ENCODE peak calls at places on chromosome 1, in nine cellular contexts. Q, W, J, O, L, B, X, I and U are unnamed samples.

GRCh38 chr1:248243204-248243603 is 12.0 kb downstream of the OR2M4 start:
- DNase-seq in Q (peak), B (peak), L (no peak), J (peak), X (peak), W (peak), O (peak), I (peak), U (peak)

GRCh38 chr1:67213164-67213563 is 46.9 kb downstream of the IL23R start:
- DNase-seq in I (peak), J (peak), B (peak), W (no peak), X (peak), O (peak), Q (peak), L (no peak), U (no peak)

GRCh38 chr1:244050835-244051444 is at the start of gene ZBTB18:
- DNase-seq in O (peak), W (no peak), J (peak), Q (no peak), X (no peak), I (peak), B (peak), L (peak), U (no peak)

GRCh38 chr1:192488058-192488457 is 87.5 kb upstream of the RGS1 start:
- DNase-seq in W (no peak), X (no peak), Q (no peak), O (no peak), B (no peak), I (peak), L (no peak), J (no peak), U (no peak)

GRCh38 chr1:230308039-230308438 is 118.1 kb downstream of the PGBD5 start:
- DNase-seq in J (peak), B (peak), X (no peak), I (no peak), O (no peak), L (no peak), Q (no peak), W (peak), U (peak)

GRCh38 chr1:91766883-91767282 is 119.1 kb downstream of the TGFBR3 start:
- DNase-seq in W (no peak), B (no peak), I (no peak), L (no peak), O (no peak), Q (no peak), X (no peak), J (no peak), U (no peak)

GRCh38 chr1:245578306-245578705 is 423.5 kb downstream of the KIF26B start:
- DNase-seq in L (no peak), W (no peak), B (no peak), J (no peak), O (no peak), Q (no peak), I (no peak), X (no peak), U (no peak)

GRCh38 chr1:46812996-46813857 is 14.4 kb downstream of the CYP4B1 start:
- DNase-seq in O (no peak), B (no peak), L (no peak), Q (no peak), J (no peak), W (no peak), I (no peak), X (no peak), U (no peak)

GRCh38 chr1:241658081-241658793 is 6.2 kb downstream of the WDR64 start:
- DNase-seq in Q (no peak), B (no peak), L (no peak), W (no peak), O (no peak), I (no peak), X (no peak), J (peak), U (no peak)

GRCh38 chr1:77876884-77877283 is 11.5 kb upstream of the NEXN start:
- DNase-seq in Q (no peak), I (no peak), W (no peak), X (no peak), B (peak), O (no peak), L (no peak), J (peak), U (no peak)

GRCh38 chr1:116907351-116907750 is 2.4 kb upstream of the PTGFRN start:
- DNase-seq in O (no peak), X (no peak), B (no peak), L (no peak), I (no peak), J (no peak), W (no peak), Q (no peak), U (no peak)

GRCh38 chr1:5980314-5981008 is 11.8 kb downstream of the NPHP4 start:
- DNase-seq in W (peak), J (peak), Q (no peak), O (no peak), I (peak), L (no peak), X (no peak), B (peak), U (no peak)

GRCh38 chr1:150874455-150875196 is 1.8 kb downstream of the ARNT start:
- DNase-seq in L (no peak), I (no peak), Q (no peak), W (no peak), J (peak), O (no peak), B (no peak), X (peak), U (no peak)

GRCh38 chr1:12658531-12659453 is 14.9 kb downstream of the AADACL4 start:
- DNase-seq in O (peak), J (peak), I (peak), X (peak), L (no peak), W (peak), Q (peak), B (peak), U (peak)

GRCh38 chr1:203360772-203361171 is 9.8 kb upstream of the FMOD start:
- DNase-seq in I (peak), O (no peak), L (no peak), W (no peak), B (no peak), J (no peak), X (no peak), Q (no peak), U (no peak)

GRCh38 chr1:30342535-30343141 is 380.7 kb downstream of the MATN1 start:
- DNase-seq in O (no peak), B (no peak), Q (no peak), I (peak), L (no peak), W (no peak), X (no peak), J (no peak), U (no peak)
- H3K4me3 ChIP-seq in O (no peak), B (no peak), Q (no peak), I (peak), L (no peak), W (no peak), X (no peak), J (no peak), U (no peak)

DNA sequence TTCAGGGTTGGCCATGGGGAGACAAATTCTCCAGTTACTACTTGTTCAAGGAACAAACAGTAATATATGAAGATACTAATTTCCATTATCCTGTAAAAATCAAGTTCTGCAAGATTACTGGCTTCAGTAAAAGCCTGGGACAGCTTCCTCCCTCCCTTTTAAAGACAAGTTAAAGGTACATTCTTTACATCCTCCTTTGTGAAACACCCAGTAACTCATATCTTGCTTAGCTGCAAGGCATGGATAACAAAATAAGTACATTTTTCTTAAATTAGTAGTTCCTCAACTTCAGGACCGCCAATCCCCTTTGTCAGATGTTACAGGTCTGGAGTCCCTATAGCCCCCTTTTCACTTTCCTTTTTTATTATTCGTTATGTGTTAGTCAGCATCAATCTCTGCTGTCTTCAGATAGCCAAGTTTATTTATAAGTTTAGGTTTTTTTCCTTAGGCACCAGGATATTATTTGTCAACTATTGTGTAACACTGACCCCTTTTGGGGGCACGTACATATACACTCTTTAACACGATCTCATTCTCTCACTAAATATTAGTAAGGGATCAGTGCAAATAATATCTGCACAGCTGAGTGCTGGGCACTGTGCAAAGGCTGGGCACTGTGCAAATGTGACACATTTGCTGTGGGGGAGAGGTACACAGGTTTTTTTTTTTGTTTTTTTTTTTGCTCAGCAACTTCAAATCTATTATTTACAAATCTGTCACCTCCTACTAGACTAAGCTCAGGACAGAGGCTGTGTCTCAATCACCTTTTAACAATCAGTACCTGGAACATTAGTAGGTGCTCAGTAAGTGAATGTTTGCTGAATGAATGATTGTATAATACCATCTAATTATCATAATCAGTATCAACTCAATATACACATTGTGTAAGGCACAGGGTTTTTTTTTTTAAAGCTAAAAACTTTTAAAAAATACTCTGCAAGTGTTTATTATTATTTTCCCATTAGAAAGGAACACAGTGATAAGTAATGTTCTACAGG is 9.6 kb downstream of the ERRFI1 start:
- DNase-seq in J (no peak), X (no peak), Q (peak), I (no peak), B (peak), O (no peak), L (no peak), W (no peak), U (no peak)
- H3K4me3 ChIP-seq in J (no peak), X (no peak), Q (no peak), I (no peak), B (peak), O (no peak), L (no peak), W (no peak), U (no peak)

DNA sequence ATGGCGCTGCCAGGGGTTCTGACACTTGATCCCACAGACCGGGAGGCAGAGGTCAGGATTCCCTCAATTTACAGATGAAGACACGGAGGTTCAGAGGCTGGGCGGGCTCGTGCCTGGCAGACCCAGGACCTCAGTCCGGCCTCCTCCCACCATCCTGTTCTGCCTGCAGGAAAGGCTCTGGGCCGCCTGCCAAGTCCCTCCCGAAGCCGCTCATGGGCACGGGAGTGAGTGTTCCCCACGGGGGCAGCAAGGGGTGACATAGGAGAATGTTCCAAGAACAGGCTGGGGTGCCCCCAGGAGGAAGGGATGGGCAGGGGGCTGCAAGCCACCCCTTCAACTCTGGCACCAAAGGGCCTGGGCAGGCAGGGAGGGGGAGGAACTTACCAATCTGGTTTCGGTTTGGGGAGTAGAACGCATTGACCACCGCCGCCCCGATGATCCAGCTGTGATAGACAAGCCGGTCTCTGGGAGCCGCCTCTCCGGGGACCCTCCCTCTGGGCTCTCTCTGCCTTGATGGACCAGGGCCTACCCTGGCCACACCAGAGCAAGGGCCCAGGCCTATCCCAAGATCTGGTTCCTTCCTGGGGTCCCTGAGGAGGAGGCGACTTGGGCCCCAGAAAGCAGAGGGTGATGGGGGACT is 7.5 kb downstream of the PRXL2B start:
- DNase-seq in B (peak), I (no peak), X (no peak), W (peak), L (no peak), J (peak), Q (no peak), O (no peak), U (no peak)
- H3K4me3 ChIP-seq in B (no peak), I (no peak), X (no peak), W (peak), L (no peak), J (no peak), Q (no peak), O (no peak), U (no peak)

DNA sequence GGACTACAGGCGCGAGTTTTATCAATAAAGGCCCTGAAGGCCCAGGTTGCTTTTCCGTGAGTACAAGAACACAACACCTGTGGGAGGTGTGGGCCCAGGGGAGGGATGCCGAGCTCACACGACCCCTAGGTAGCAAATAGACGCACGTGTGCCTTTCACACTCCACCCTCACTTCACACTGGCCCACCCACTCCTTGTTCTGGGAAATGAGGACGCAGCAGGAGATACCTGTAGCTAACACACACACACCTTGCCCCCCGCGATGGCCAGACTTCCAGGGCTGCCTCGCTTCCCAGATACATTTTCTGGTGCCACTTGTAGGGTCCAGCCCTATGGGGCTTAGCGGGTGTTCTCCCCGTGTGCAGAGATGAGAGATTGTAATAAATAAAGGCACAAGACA is 4.3 kb upstream of the CCDC27 start:
- DNase-seq in W (no peak), I (no peak), L (no peak), X (no peak), B (no peak), J (no peak), O (no peak), Q (no peak), U (no peak)
- H3K4me3 ChIP-seq in W (peak), I (no peak), L (peak), X (peak), B (no peak), J (peak), O (peak), Q (peak), U (peak)

DNA sequence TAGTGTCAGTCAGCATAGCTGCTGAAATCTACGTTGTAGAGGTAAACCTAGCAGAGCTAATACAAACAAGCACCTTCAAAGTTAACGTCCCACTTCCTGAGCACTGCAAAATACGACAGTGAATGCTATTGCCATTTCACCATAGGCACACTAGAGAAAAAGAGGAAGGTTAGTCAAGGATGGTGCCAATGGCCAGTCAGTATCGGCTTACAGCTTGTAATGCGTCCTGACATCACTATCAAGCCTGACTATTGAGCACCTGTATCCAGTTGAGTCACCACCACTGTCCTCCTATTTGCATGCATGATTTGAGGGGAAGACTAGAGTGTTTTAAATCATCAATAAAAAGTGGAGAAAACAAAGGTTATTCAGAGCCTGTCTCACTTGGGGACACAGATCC is 34.4 kb downstream of the NUCKS1 start:
- DNase-seq in O (no peak), B (no peak), W (no peak), L (no peak), I (no peak), J (no peak), Q (no peak), X (no peak), U (no peak)
- H3K4me3 ChIP-seq in O (no peak), B (no peak), W (no peak), L (no peak), I (no peak), J (no peak), Q (no peak), X (no peak), U (no peak)

DNA sequence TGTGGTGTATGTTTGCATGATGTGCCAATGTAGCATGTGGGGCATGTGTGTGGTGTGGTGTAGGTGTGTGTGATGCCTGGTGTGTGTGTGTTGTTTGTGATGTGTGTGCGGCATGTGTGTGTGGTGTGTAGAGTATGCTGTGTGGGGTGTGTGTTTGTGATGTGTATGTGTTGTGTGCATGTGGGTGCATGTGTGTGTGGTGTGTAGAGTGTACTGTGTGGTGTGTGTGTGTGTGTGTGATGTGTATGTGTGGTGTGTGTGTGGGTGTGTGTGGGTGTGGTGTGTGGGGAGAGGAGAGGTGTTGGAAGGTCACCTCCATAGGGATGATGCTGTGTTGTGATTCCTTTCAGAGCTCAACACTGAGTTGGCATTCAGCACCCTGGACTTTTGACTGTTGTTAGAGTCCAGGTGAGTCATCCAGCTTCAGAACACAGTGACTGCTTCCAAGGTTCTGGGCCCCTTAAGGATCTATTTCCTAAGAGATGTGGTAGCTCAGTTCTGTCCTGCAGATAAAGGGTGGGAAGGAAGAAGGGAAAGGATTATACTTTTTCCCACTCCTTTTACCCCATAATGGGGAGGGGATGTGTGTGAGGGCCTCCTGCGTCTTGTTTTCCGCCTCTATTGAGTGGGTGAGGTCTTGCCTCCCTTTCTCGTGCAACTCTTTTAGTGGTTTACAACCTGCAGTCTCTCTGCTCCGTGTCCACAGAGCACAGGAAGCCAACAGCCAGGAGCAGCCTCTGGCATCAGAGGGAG is 47.6 kb downstream of the RHOU start:
- DNase-seq in J (peak), Q (no peak), I (no peak), W (no peak), X (no peak), L (no peak), O (no peak), B (peak), U (no peak)
- H3K4me3 ChIP-seq in J (no peak), Q (no peak), I (no peak), W (no peak), X (no peak), L (no peak), O (no peak), B (no peak), U (no peak)

DNA sequence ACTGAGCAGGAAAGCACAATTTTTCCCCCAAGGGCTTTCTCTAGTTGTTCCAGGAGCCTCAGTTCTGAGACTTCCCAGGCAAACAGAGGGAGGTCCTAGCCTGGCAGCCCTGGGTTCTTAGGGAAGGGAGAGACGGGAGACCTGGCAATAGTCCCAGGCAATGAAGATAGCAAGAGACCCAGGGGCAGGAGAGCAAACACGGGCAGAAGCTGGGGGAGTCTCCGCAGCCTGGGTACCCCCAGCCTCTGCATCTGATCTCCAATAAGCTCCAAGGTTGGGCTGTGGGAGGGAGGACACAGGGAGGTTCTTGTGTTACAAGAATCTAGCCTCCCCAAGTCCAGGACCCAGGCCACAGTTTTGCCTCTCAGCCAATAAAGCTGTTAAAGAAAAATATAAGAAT is 2.4 kb downstream of the BLACAT1 start:
- DNase-seq in O (no peak), L (no peak), J (no peak), W (no peak), B (no peak), Q (no peak), I (no peak), X (no peak), U (no peak)
- H3K4me3 ChIP-seq in O (no peak), L (no peak), J (no peak), W (no peak), B (no peak), Q (no peak), I (no peak), X (no peak), U (no peak)